ENCODE peak calls at places on chromosomes 4 and X, in four cellular contexts. E is HepG2, K is K562, Y is SK-N-SH. L is an unnamed sample.

GRCh38 chrX:43836435-43837184 is 45.6 kb downstream of the MAOB start:
- DNase-seq in E (peak), K (peak), Y (peak), L (no peak)

GRCh38 chr4:110793890-110794588 is 171.2 kb upstream of the PITX2 start:
- DNase-seq in K (no peak), E (no peak), Y (no peak), L (peak)

GRCh38 chr4:2927016-2927695 is 36.0 kb downstream of the NOP14 start:
- DNase-seq in E (no peak), K (no peak), Y (no peak), L (no peak)

GRCh38 chrX:110741213-110741796 is 54.3 kb downstream of the CHRDL1 start:
- DNase-seq in E (no peak), Y (no peak), K (no peak), L (no peak)

GRCh38 chr4:101782546-101782945 is 8.0 kb upstream of the BANK1 start:
- DNase-seq in Y (no peak), E (no peak), K (no peak), L (no peak)

GRCh38 chrX:40663880-40664630 is 16.7 kb upstream of the CXorf38 start:
- DNase-seq in K (peak), E (no peak), Y (peak), L (peak)

GRCh38 chr4:79210636-79211049 is 115.2 kb downstream of the NAA11 start:
- DNase-seq in K (no peak), Y (no peak), E (no peak), L (no peak)

GRCh38 chrX:49186125-49187027 is at the start of gene PRICKLE3:
- DNase-seq in K (peak), E (peak), Y (no peak), L (peak)

GRCh38 chr4:24910504-24910903 is 2.3 kb downstream of the CCDC149 start:
- DNase-seq in E (no peak), K (no peak), Y (no peak), L (no peak)

GRCh38 chrX:149871940-149872339 is 9.0 kb upstream of the MAGEA8 start:
- DNase-seq in E (peak), Y (peak), K (peak), L (peak)

GRCh38 chrX:12701625-12702024 is 89.6 kb upstream of the PRPS2 start:
- DNase-seq in Y (peak), E (peak), K (peak), L (peak)

GRCh38 chrX:37717708-37718107 is 32.1 kb downstream of the XK start:
- DNase-seq in E (no peak), K (no peak), Y (no peak), L (no peak)

GRCh38 chrX:29172880-29173279 is 585.6 kb downstream of the IL1RAPL1 start:
- DNase-seq in Y (no peak), E (no peak), K (no peak), L (no peak)
- TF ChIP-seq FOXJ3 in Y (no peak), E (no peak), K (no peak), L (no peak)

GRCh38 chr4:139267301-139267700 is 12.7 kb downstream of the MGARP start:
- DNase-seq in Y (no peak), E (no peak), K (no peak), L (no peak)

GRCh38 chr4:139265654-139266053 is 14.4 kb downstream of the MGARP start:
- DNase-seq in K (no peak), E (no peak), Y (no peak), L (no peak)

GRCh38 chr4:139266208-139266582 is 13.8 kb downstream of the MGARP start:
- DNase-seq in K (no peak), Y (no peak), E (no peak), L (no peak)

GRCh38 chr4:139266583-139267257 is 13.3 kb downstream of the MGARP start:
- DNase-seq in E (peak), Y (peak), K (peak), L (no peak)
- TF ChIP-seq FOXJ3 in E (no peak), Y (no peak), K (no peak), L (no peak)

DNA sequence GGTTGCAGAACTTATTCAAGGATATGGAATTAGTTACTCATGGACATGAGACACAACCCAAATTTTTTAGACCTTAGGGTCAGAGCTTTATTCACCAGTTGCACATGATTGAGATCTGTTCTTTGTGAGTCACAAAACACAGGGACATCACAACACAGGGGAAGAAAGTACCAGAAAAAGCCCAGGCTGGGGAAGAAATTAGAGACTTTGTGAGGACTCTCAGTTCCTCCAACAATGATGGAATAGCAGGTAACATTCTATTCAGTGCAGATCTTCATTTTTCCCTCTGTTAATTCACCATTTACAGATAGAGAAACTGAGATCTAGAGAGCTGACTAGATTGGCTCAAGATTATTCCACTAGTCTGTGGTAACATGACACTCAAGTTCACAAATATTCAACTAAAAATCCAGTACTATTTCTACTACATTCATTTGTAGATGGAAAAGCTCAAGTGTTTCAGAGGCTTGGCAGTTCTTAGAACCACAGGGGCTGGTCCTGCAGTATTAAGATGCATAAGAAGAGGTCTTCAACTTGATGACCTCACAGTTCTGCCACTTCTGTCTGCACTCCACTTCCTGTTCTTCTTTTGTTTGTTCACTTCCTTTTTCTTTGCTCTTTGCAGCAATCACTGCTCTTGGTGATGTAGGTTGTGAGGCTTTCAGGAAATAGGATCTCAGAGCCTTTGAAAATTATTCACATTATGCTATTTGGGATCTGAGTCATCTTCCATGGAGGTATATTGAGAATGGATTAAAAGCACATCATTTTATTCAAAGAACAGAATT is 602.2 kb upstream of the CPEB2 start:
- DNase-seq in Y (no peak), E (no peak), K (no peak), L (no peak)
- TF ChIP-seq FOXJ3 in Y (no peak), E (no peak), K (no peak), L (no peak)

DNA sequence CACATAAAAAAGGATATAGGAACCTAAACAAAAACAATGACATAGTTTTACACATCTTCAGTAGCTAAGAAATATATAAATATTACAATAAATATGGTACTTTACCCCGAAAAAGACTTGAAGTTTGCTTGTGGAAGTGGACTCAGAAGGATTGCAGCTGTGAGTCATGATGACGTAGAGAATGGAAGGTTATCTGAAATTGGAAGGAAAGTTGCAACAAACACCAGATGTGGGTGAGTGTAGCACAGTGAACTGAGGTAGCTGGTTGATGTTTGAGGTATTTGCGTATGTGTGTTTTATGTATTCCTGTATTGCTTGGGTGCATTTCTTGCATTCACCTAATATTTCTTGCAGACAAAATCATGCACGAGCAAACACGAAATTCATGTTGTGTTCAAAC is 113.0 kb downstream of the ARX start:
- DNase-seq in E (no peak), Y (no peak), K (no peak), L (no peak)
- TF ChIP-seq FOXJ3 in E (no peak), Y (no peak), K (no peak), L (no peak)

DNA sequence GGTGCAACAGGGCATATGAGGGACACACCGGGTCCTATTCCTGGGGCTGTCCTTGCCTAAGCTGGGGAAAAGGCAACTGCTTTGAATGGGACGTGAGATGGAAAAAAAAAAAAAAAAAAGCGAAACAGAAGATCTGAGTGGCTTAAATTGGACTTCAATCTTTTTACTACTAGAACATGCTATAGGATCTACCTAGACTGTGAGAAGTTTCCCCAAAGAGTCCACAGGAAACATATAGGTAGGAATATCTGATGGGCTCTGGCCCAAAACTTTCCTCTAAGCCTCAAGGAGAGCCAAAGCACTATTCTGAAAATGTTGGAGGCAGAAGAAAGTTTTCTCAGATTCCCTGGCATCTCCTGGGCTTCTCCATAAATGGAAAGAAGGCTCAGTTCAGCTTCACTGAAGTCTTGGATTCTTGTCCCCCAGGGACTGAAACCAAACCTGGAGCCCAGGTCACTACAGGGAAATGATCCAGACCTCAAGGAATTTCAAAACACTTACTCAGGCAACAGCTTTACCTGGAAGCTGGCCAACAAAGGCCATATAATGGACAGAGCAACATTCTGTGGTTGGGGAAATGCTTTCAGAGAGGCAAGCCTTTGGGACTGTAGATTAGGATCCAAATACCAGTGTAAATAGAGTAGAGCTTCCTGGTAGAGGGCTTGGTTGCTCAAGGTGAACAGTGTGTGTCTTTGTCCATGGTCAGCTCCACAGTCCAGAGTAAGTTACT is 56.9 kb upstream of the PROM1 start:
- DNase-seq in E (peak), Y (no peak), K (no peak), L (no peak)
- TF ChIP-seq FOXJ3 in E (peak), Y (no peak), K (no peak), L (no peak)

GRCh38 chr4:18458465-18458864 is 436.9 kb upstream of the LCORL start:
- DNase-seq in E (no peak), K (no peak), Y (no peak), L (no peak)

DNA sequence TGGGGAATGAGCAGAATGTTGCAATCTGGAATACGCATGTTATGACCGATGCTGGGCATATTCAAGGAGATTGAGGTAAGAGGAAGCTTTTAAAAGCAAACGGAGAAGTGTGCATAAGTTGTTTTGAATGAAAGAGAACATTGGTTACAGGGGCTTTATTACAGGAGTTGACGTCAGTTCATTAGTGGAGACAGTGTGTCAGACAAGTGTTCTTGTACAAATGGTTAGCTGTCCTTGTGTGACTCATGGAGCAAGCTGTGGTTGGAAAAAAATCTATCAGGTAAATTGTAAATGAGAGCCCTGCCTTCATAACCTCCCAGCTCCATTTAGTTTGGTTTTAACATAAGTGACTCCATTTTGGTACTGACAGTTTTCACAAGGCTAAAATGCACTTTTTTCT is 442.6 kb upstream of the LCORL start:
- DNase-seq in K (no peak), E (no peak), Y (no peak), L (no peak)
- TF ChIP-seq FOXJ3 in K (no peak), E (no peak), Y (no peak), L (no peak)

GRCh38 chrX:129523076-129524055 is at the start of gene SMARCA1:
- DNase-seq in K (peak), E (peak), Y (peak), L (peak)
- TF ChIP-seq FOXJ3 in K (no peak), E (no peak), Y (no peak), L (no peak)